ENCODE peak calls at places on chromosomes 16 and 17, in four cellular contexts. C is SK-N-SH, K is K562, P is HepG2. R is an unnamed sample.

GRCh38 chr17:7414837-7415236 is 5.3 kb upstream of the SPEM1 start:
- DNase-seq in C (no peak), K (no peak), P (no peak), R (no peak)

GRCh38 chr17:77074681-77075080 is 66.1 kb upstream of the SEC14L1 start:
- DNase-seq in K (no peak), C (no peak), P (no peak), R (no peak)

GRCh38 chr16:10930755-10931093 is 11.5 kb downstream of the DEXI start:
- DNase-seq in K (no peak), P (no peak), C (no peak), R (no peak)

GRCh38 chr17:40298726-40299125 is 10.3 kb upstream of the RARA start:
- DNase-seq in C (no peak), K (no peak), P (no peak), R (no peak)

GRCh38 chr16:13112639-13113038 is 211.2 kb downstream of the SHISA9 start:
- DNase-seq in C (no peak), P (no peak), K (no peak), R (no peak)

GRCh38 chr16:53429221-53429943 is 4.9 kb upstream of the RBL2 start:
- DNase-seq in P (no peak), K (peak), C (peak), R (no peak)

GRCh38 chr17:7260601-7261376 is 1.5 kb downstream of the CLDN7 start:
- DNase-seq in P (no peak), K (no peak), C (no peak), R (no peak)

GRCh38 chr17:19248149-19248922 is 11.2 kb downstream of the EPN2 start:
- DNase-seq in C (no peak), P (no peak), K (peak), R (no peak)

GRCh38 chr16:14486520-14487303 is 143.3 kb downstream of the PARN start:
- DNase-seq in K (peak), C (peak), P (peak), R (no peak)

GRCh38 chr17:72580321-72581127 is 459.7 kb downstream of the SOX9 start:
- DNase-seq in P (peak), K (no peak), C (no peak), R (no peak)

GRCh38 chr17:16945513-16946201 is 26.3 kb downstream of the TNFRSF13B start:
- DNase-seq in P (no peak), C (peak), K (peak), R (no peak)

GRCh38 chr16:53085539-53086450 is 31.0 kb downstream of the CHD9 start:
- DNase-seq in K (no peak), C (peak), P (no peak), R (no peak)

GRCh38 chr16:679808-680624 is at the start of gene STUB1:
- DNase-seq in P (peak), K (peak), C (peak), R (no peak)

GRCh38 chr16:24568392-24568791 is 29.0 kb downstream of the RBBP6 start:
- DNase-seq in P (no peak), K (no peak), C (peak), R (no peak)

GRCh38 chr17:34275881-34276280 is 5.9 kb downstream of the CCL7 start:
- DNase-seq in K (no peak), C (no peak), P (no peak), R (no peak)

DNA sequence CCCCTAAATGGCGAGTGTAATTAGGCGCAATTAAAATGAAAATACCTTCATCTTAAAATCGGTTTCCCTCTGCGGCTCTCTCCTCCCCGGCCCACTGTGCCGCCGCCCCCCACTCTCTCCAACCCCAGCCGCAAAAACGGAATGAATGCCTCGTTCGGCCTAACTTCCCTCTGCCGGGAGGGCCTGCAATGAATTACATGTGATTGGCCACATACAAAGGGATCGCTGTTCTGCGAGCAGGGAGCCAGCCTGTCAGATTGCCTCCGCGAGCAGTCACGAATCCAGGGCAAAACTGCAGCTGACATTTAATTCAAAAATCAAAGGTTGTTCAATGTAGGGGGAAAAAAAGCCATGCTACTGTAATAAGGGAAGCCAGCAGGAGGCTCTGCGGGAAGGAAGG is 85.0 kb downstream of the TBC1D16 start:
- DNase-seq in P (no peak), C (no peak), K (no peak), R (no peak)
- TF ChIP-seq NFIC in P (no peak), C (no peak), K (no peak), R (no peak)

DNA sequence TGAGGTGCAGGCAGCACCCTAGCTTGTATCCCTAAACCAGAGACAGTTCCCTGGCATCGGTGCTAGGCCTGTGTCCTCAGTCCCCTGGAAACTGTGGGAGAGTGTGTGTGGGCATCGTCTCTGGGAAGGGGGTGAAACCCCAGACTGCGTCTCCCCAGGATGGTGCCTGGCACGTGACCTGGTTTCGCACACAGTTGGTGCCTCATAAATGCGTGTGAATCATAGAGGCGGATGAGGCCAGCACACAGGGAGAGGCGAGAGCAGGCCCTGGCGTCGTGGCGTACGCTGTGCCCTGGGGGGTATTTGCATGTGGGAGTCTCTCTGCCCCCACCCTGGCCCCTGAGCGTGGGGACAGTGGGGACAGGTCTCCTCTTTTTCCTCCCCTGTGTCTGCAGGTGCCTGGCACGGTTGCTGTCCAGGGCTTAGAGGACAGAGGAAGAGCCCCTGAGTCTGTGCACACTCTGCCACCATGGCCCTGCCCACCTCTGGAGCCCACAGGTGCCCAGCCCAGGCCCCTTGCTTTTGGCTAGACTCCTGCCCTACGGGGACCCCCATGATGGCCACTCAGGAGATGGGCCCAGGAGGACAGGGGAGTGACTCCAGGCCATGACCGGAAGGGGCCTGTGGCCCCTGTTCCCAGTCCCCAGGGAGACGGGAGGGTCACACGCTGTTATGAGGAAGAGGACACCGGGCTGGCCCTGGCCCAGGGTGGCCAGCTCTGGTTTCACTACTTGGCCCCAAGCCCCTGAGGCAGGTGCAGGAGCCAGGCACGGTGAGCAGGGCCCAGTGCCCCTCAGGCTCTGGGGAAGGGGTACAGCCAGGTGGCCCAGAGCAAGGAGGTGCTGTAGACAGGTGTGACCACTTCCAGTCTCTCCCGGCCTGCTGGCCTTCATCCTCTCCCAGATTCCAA is 1.3 kb upstream of the FSCN2 start:
- DNase-seq in C (no peak), P (no peak), K (no peak), R (no peak)
- TF ChIP-seq NFIC in C (no peak), P (no peak), K (no peak), R (no peak)

GRCh38 chr16:56916571-56917403 is 15.2 kb upstream of the HERPUD1 start:
- DNase-seq in K (no peak), P (no peak), C (no peak), R (peak)
- TF ChIP-seq NFIC in K (no peak), P (no peak), C (no peak), R (peak)

GRCh38 chr16:84504420-84505248 is at the start of gene MEAK7:
- DNase-seq in P (peak), C (peak), K (peak), R (peak)
- TF ChIP-seq NFIC in P (no peak), C (no peak), K (peak), R (no peak)